ENCODE peak calls at places on chromosomes 6 and 20, in five cellular contexts. P is mesenchymal stem cell, N is HCT116, G is astrocyte, H is colonic mucosa. E is an unnamed sample.

GRCh38 chr6:6890400-6890858 is 217.3 kb upstream of the RREB1 start:
- DNase-seq in G (no peak), P (peak; percentile 25), H (peak; percentile 77), N (no peak), E (no peak)

GRCh38 chr6:120328521-120328920 is 979.0 kb upstream of the MAN1A1 start:
- DNase-seq in N (no peak), H (no peak), G (no peak), P (no peak), E (no peak)

GRCh38 chr6:1409774-1410465 is 20.5 kb downstream of the FOXF2 start:
- DNase-seq in N (no peak), P (no peak), G (no peak), H (no peak), E (no peak)

GRCh38 chr20:24134284-24134683 is 145.7 kb upstream of the GGTLC1 start:
- DNase-seq in P (no peak), H (no peak), G (no peak), N (no peak), E (peak; percentile 26)

GRCh38 chr6:43532201-43532600 is 15.3 kb downstream of the POLR1C start:
- DNase-seq in N (no peak), P (no peak), H (no peak), G (peak; percentile 34), E (no peak)

GRCh38 chr20:10419550-10420133 is 14.4 kb downstream of the MKKS start:
- DNase-seq in N (peak; percentile 76), G (peak; percentile 58), H (no peak), P (no peak), E (no peak)

GRCh38 chr20:58308680-58309527 is 611 bp upstream of the RAB22A start:
- DNase-seq in N (no peak), G (peak; percentile 4), P (peak; percentile 51), H (peak; percentile 73), E (peak; percentile 76)

GRCh38 chr20:33584976-33585375 is 77.2 kb upstream of the C20orf144 start:
- DNase-seq in G (peak; percentile 32), P (no peak), N (no peak), H (no peak), E (no peak)

GRCh38 chr6:84392292-84392691 is 164.8 kb upstream of the CEP162 start:
- DNase-seq in G (no peak), N (no peak), P (no peak), H (no peak), E (no peak)

GRCh38 chr6:14711056-14711703 is 534.7 kb upstream of the JARID2 start:
- DNase-seq in N (no peak), G (peak; percentile 88), H (peak; percentile 56), P (peak; percentile 86), E (peak; percentile 57)

GRCh38 chr20:37161830-37162549 is 17.1 kb upstream of the RPN2 start:
- DNase-seq in H (no peak), G (no peak), P (no peak), N (no peak), E (no peak)

GRCh38 chr6:163683105-163683622 is 268.6 kb downstream of the QKI start:
- DNase-seq in G (no peak), N (no peak), H (no peak), P (no peak), E (no peak)

GRCh38 chr6:28105286-28105685 is 19.1 kb upstream of the ZSCAN16 start:
- DNase-seq in H (no peak), P (no peak), N (no peak), G (peak; percentile 14), E (peak; percentile 51)

GRCh38 chr6:39804666-39805065 is 12.5 kb downstream of the DAAM2 start:
- DNase-seq in G (peak; percentile 90), P (peak; percentile 77), N (no peak), H (no peak), E (peak; percentile 39)

GRCh38 chr20:208937-209566 is 18.0 kb upstream of the DEFB129 start:
- DNase-seq in G (peak; percentile 55), N (peak; percentile 38), P (peak; percentile 83), H (no peak), E (peak; percentile 84)

GRCh38 chr6:17768388-17768787 is 61.7 kb upstream of the NUP153 start:
- DNase-seq in H (no peak), N (no peak), G (peak; percentile 6), P (peak; percentile 37), E (peak; percentile 46)

GRCh38 chr20:20367681-20368413 is at the start of gene INSM1:
- DNase-seq in G (no peak), P (no peak), N (no peak), H (no peak), E (no peak)

GRCh38 chr6:26640806-26641205 is 18.7 kb downstream of the ZNF322 start:
- DNase-seq in G (no peak), N (no peak), H (no peak), P (no peak), E (no peak)
- H3K9me3 ChIP-seq in G (peaks cover 33% of the 10 kb centered on the region), N (peaks cover 29% of the 10 kb centered on the region), H (peaks cover 8% of the 10 kb centered on the region), P (peaks cover 75% of the 10 kb centered on the region), E (peaks cover 78% of the 10 kb centered on the region)

DNA sequence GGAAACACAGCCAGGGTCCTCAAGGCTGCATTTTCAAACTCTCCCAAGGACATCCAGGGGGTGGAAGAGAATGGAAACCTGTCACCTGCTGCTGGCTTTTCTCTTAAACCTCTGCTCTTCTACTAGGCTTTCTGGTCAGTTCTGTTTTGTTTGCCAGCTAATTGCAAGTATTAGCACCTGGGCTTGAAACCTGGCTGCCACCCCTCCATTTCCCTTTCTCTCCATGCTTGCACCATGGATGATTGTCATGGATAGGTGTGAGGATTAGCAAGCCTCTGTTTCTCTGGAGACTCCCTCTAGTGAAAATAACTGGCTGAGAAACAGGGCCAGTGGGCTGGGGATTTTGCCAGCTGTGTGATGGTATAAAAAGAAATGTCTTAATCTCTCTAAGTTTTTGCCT is 33.0 kb upstream of the GPR6 start:
- DNase-seq in H (no peak), P (no peak), N (no peak), G (no peak), E (no peak)
- H3K9ac ChIP-seq in H (no peak overlapping the region), P (no peak overlapping the region), N (no peak overlapping the region), G (no peak overlapping the region), E (no peak overlapping the region)

GRCh38 chr6:19925533-19925932 is 88.4 kb downstream of the ID4 start:
- DNase-seq in G (no peak), H (no peak), N (no peak), P (no peak), E (no peak)

GRCh38 chr6:19934996-19935591 is 97.9 kb downstream of the ID4 start:
- DNase-seq in N (no peak), G (no peak), P (no peak), H (no peak), E (no peak)

DNA sequence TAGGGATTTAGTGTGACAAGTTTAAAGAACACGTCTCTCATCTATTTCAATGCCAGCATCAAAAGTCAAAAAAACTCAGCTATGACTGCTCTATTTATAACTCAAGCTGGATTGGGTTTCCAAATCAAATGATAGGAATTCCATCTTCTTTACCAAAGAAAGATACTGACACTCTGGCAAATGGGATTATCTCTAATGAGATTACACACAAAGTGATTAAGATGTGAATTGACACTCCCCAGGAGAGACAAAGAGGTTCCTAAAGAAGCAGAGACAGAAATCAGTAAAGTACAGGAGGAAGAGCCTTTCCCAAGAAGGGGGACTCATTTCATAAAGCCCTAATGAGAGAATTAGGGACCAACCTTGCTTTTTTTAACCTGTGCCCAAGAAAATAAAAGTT is 92.1 kb downstream of the ID4 start:
- DNase-seq in N (no peak), G (no peak), P (no peak), H (no peak), E (no peak)
- H3K9me3 ChIP-seq in N (no peaks in the 10 kb centered on the region), G (no peaks in the 10 kb centered on the region), P (no peaks in the 10 kb centered on the region), H (no peaks in the 10 kb centered on the region), E (no peaks in the 10 kb centered on the region)

DNA sequence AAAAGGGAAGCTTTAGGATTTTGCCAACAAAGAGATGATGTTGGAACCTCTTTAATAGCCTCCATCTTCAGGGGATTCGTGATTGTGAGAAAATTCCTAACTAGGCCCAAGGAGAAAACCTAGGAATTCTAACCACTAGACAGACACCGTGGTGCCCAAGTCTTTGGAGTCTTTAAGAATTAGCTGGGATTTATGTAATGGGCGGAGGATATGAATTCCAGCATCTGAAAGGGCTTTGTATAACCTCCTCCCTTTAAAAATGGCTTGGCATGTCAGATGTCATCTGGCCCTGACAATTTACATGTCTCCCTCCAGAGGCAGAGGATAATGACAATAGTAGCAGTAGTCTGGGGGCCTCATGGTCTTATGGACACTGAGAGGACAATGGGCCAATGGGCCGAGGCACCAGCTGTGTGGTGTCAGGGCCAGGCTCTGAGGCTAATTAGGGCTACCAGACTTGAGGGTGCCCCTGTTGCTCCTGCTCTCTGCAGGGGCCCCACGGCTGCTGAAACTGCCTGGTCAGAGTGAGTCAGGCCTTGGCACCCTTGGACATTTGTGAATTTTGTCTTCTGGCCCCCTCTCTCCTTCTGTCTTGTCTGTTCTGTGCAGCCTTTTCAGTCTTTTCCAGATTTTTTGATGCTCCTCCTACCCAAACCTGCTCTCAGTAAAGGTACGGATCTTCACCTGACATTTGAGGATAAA is 113.9 kb downstream of the EDN1 start:
- DNase-seq in P (peak; percentile 4), N (no peak), H (no peak), G (no peak), E (no peak)
- H3K9ac ChIP-seq in P (peak overlapping the region; percentile 77), N (no peak overlapping the region), H (no peak overlapping the region), G (no peak overlapping the region), E (peak overlapping the region; percentile 65)

DNA sequence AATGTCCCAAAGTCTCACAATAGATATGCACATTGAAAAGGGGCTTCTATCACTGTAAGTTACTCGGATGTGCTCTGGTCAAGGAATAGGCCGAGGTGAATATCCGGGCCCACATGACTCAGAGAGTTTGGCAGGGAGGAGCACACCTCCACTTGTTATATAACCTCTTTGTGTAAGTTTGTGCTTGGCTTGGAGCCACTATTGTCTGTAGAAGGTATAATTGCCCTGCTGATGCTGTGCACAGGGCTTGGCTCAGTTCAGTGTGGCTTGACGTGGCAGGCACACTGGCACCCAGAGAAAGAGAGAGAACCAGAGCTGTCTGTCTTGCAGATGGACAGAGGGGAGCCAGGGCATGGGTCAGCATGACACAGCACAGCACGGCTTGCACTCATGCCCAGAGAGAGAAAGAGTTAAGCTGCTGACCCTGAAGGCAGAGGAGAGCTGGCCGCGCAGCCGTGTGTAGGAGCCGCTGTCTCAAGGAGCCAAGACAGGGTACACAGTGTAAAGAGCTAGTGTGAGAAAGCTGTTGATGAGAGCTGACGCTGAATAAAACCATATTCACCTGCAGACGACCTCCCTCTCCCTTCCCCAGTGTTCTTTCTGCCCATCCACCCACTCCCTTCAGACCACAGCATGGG is 482.5 kb downstream of the C6orf118 start:
- DNase-seq in G (peak; percentile 35), H (no peak), N (no peak), P (no peak), E (no peak)
- H3K9me3 ChIP-seq in G (no peaks in the 10 kb centered on the region), H (no peaks in the 10 kb centered on the region), N (peaks cover 11% of the 10 kb centered on the region), P (peaks cover 1% of the 10 kb centered on the region), E (no peaks in the 10 kb centered on the region)

GRCh38 chr6:38021571-38021970 is 202.0 kb downstream of the ZFAND3 start:
- DNase-seq in G (no peak), N (no peak), P (no peak), H (no peak), E (no peak)
- H3K9ac ChIP-seq in G (no peak overlapping the region), N (no peak overlapping the region), P (no peak overlapping the region), H (no peak overlapping the region), E (no peak overlapping the region)